ENCODE peak calls at places on chromosome 1, in eight cellular contexts. K is endothelial cell, T is right cardiac atrium, F is left colon, W is BJ, Z is ACHN, H is HCT116, M is T-helper 9 cell. Y is an unnamed sample.

GRCh38 chr1:112618114-112618720 is 724 bp downstream of the ST7L start:
- DNase-seq in K (no peak), T (no peak), F (no peak), W (no peak), Z (no peak), H (no peak), M (no peak), Y (no peak)

GRCh38 chr1:17434591-17434990 is 4.9 kb downstream of the RCC2 start:
- DNase-seq in K (no peak), T (no peak), F (no peak), W (no peak), Z (no peak), H (no peak), M (no peak), Y (peak; percentile 39)

GRCh38 chr1:182968846-182969734 is 16.1 kb upstream of the SHCBP1L start:
- DNase-seq in K (no peak), T (no peak), F (no peak), W (no peak), Z (no peak), H (no peak), M (no peak), Y (no peak)

GRCh38 chr1:10835423-10836421 is 39.3 kb upstream of the CASZ1 start:
- DNase-seq in K (peak; percentile 83), T (no peak), F (peak; percentile 35), W (no peak), Z (no peak), H (peak; percentile 49), M (no peak), Y (no peak)

GRCh38 chr1:9294910-9295636 is 2.4 kb downstream of the SPSB1 start:
- DNase-seq in K (no peak), T (peak; percentile 58), F (peak; percentile 39), W (no peak), Z (peak; percentile 39), H (no peak), M (no peak), Y (no peak)

GRCh38 chr1:220741825-220742224 is 6.3 kb upstream of the MTARC2 start:
- DNase-seq in K (no peak), T (no peak), F (no peak), W (no peak), Z (no peak), H (no peak), M (no peak), Y (no peak)

GRCh38 chr1:54180666-54181360 is 19.0 kb downstream of the CYB5RL start:
- DNase-seq in K (no peak), T (no peak), F (no peak), W (no peak), Z (no peak), H (no peak), M (no peak), Y (no peak)

GRCh38 chr1:205484985-205485967 is 19.2 kb upstream of the CDK18 start:
- DNase-seq in K (peak; percentile 69), T (peak; percentile 53), F (peak; percentile 66), W (no peak), Z (peak; percentile 72), H (peak; percentile 56), M (peak; percentile 50), Y (peak; percentile 79)

GRCh38 chr1:198102454-198102791 is 54.4 kb upstream of the NEK7 start:
- DNase-seq in K (no peak), T (no peak), F (no peak), W (no peak), Z (no peak), H (no peak), M (no peak), Y (no peak)

GRCh38 chr1:166087734-166088571 is 78.8 kb downstream of the FAM78B start:
- DNase-seq in K (no peak), T (no peak), F (no peak), W (no peak), Z (no peak), H (no peak), M (no peak), Y (no peak)

Y was measured in kidney.